ENCODE peak calls at places on chromosomes 4 and X, in five cellular contexts. P is stimulated activated CD4-positive, alpha-beta T cell treated with anti-CD3 and anti-CD28 coated beads, Interleukin-12 subunit alpha, Interleukin-12 subunit beta, amount 100 ng/mL, for 24 hours; U is CD14-positive monocyte; V is naive thymus-derived CD8-positive, alpha-beta T cell; W is IMR-90. E is an unnamed sample.

GRCh38 chr4:142497606-142498005 is 348.5 kb downstream of the INPP4B start:
- DNase-seq in P (no peak), U (no peak), V (no peak), W (no peak), E (no peak)

GRCh38 chr4:85747871-85748491 is 273.0 kb downstream of the ARHGAP24 start:
- DNase-seq in P (no peak), U (no peak), V (no peak), W (peak; percentile 83), E (no peak)

GRCh38 chr4:141455651-141456050 is 180.7 kb upstream of the IL15 start:
- DNase-seq in P (no peak), U (no peak), V (no peak), W (peak; percentile 22), E (no peak)

GRCh38 chr4:40377462-40378385 is 42.6 kb downstream of the CHRNA9 start:
- DNase-seq in P (no peak), U (no peak), V (no peak), W (peak; percentile 27), E (no peak)

GRCh38 chr4:145735777-145736176 is 55.8 kb downstream of the C4orf51 start:
- DNase-seq in P (no peak), U (no peak), V (no peak), W (no peak), E (no peak)

GRCh38 chr4:73619351-73619750 is 885 bp downstream of the RASSF6 start:
- DNase-seq in P (no peak), U (no peak), V (no peak), W (no peak), E (no peak)

GRCh38 chr4:173301518-173302201 is 32.5 kb downstream of the HMGB2 start:
- DNase-seq in P (no peak), U (no peak), V (no peak), W (peak; percentile 66), E (no peak)

GRCh38 chrX:117998171-117998570 is 118.4 kb downstream of the KLHL13 start:
- DNase-seq in P (no peak), U (no peak), V (no peak), W (no peak), E (no peak)

GRCh38 chr4:10673817-10674369 is 10.7 kb downstream of the CLNK start:
- DNase-seq in P (no peak), U (no peak), V (no peak), W (no peak), E (peak; percentile 13)

GRCh38 chr4:61853041-61853440 is 652.9 kb downstream of the ADGRL3 start:
- DNase-seq in P (no peak), U (no peak), V (no peak), W (no peak), E (no peak)

GRCh38 chr4:24073948-24074347 is 184.1 kb upstream of the PPARGC1A start:
- DNase-seq in P (no peak), U (no peak), V (no peak), W (no peak), E (no peak)

GRCh38 chrX:85963736-85964135 is 83.6 kb downstream of the CHM start:
- DNase-seq in P (no peak), U (no peak), V (no peak), W (peak; percentile 96), E (no peak)

GRCh38 chr4:108113229-108113628 is 55.5 kb downstream of the LEF1 start:
- DNase-seq in P (no peak), U (no peak), V (peak; percentile 41), W (no peak), E (peak; percentile 43)

GRCh38 chrX:135432453-135432852 is 10.7 kb downstream of the SMIM10L2A start:
- DNase-seq in P (no peak), U (no peak), V (no peak), W (no peak), E (no peak)

GRCh38 chr4:10063544-10064300 is 42.4 kb upstream of the SLC2A9 start:
- DNase-seq in P (no peak), U (peak; percentile 77), V (no peak), W (peak; percentile 70), E (no peak)

GRCh38 chrX:110145854-110146253 is 142.9 kb downstream of the TMEM164 start:
- DNase-seq in P (no peak), U (no peak), V (no peak), W (peak; percentile 44), E (no peak)

GRCh38 chrX:129193357-129193756 is 329.9 kb downstream of the SMARCA1 start:
- DNase-seq in P (no peak), U (no peak), V (no peak), W (no peak), E (no peak)

GRCh38 chrX:85980286-85980685 is 67.1 kb downstream of the CHM start:
- DNase-seq in P (no peak), U (no peak), V (no peak), W (no peak), E (no peak)

GRCh38 chr4:7197910-7198309 is 5.6 kb downstream of the SORCS2 start:
- DNase-seq in P (no peak), U (peak; percentile 27), V (no peak), W (no peak), E (no peak)

GRCh38 chr4:147843162-147843561 is 111.3 kb downstream of the ARHGAP10 start:
- DNase-seq in P (no peak), U (no peak), V (no peak), W (no peak), E (no peak)

GRCh38 chr4:2761035-2761923 is 5.1 kb upstream of the TNIP2 start:
- DNase-seq in P (no peak), U (no peak), V (no peak), W (no peak), E (no peak)

GRCh38 chrX:49101629-49101984 is 21.9 kb upstream of the WDR45 start:
- DNase-seq in P (no peak), U (no peak), V (no peak), W (no peak), E (no peak)

GRCh38 chrX:96807318-96807717 is 76.4 kb upstream of the RPA4 start:
- DNase-seq in P (no peak), U (no peak), V (no peak), W (no peak), E (no peak)

GRCh38 chr4:65089666-65090065 is 580.6 kb downstream of the EPHA5 start:
- DNase-seq in P (no peak), U (no peak), V (no peak), W (no peak), E (no peak)

GRCh38 chr4:148515248-148515647 is 73.0 kb upstream of the NR3C2 start:
- DNase-seq in P (no peak), U (no peak), V (no peak), W (peak; percentile 57), E (no peak)

GRCh38 chr4:158442736-158443135 is 78.9 kb upstream of the RXFP1 start:
- DNase-seq in P (no peak), U (no peak), V (no peak), W (no peak), E (no peak)

GRCh38 chr4:1470393-1470670 is 64.1 kb upstream of the NKX1-1 start:
- DNase-seq in P (no peak), U (no peak), V (no peak), W (no peak), E (no peak)

GRCh38 chrX:106917830-106918500 is 2.2 kb upstream of the CLDN2 start:
- DNase-seq in P (no peak), U (no peak), V (no peak), W (peak; percentile 71), E (no peak)